ENCODE peak calls at places on chromosomes 13 and 19, in seven cellular contexts. E is DMS153, C is HCEC 1CT, U is neural progenitor cell, X is omental fat pad, O is A549, T is right atrium auricular region. J is an unnamed sample.

GRCh38 chr13:90485441-90485840 is 862.0 kb upstream of the MIR17HG start:
- DNase-seq in E (no peak), C (peak), U (no peak), X (no peak), O (no peak), T (no peak), J (no peak)

GRCh38 chr13:112748947-112749346 is 59.1 kb downstream of the ATP11A start:
- DNase-seq in E (no peak), C (no peak), U (no peak), X (no peak), O (no peak), T (peak), J (no peak)

GRCh38 chr13:37443538-37443937 is 155.0 kb downstream of the POSTN start:
- DNase-seq in E (no peak), C (peak), U (no peak), X (no peak), O (no peak), T (no peak), J (no peak)

GRCh38 chr19:49513746-49514118 is 1.3 kb downstream of the FCGRT start:
- DNase-seq in E (no peak), C (no peak), U (no peak), X (no peak), O (no peak), T (no peak), J (no peak)

GRCh38 chr13:24865158-24865557 is 101.2 kb downstream of the RNF17 start:
- DNase-seq in E (no peak), C (peak), U (no peak), X (no peak), O (no peak), T (no peak), J (no peak)

GRCh38 chr19:16876904-16877361 is 11.9 kb upstream of the F2RL3 start:
- DNase-seq in E (no peak), C (no peak), U (no peak), X (no peak), O (no peak), T (no peak), J (no peak)

GRCh38 chr13:34627905-34628682 is 314.0 kb upstream of the NBEA start:
- DNase-seq in E (no peak), C (no peak), U (peak), X (no peak), O (no peak), T (no peak), J (no peak)

GRCh38 chr13:101621099-101621498 is 168.6 kb downstream of the ITGBL1 start:
- DNase-seq in E (no peak), C (no peak), U (no peak), X (no peak), O (no peak), T (no peak), J (no peak)

GRCh38 chr13:110109910-110110309 is 197.0 kb downstream of the COL4A1 start:
- DNase-seq in E (no peak), C (peak), U (peak), X (no peak), O (no peak), T (peak), J (no peak)